ENCODE peak calls at places on chromosomes 5 and 9, in seven cellular contexts. B is body of pancreas, Q is HCT116, P is HT1080, G is AG08395, J is BE2C, S is NCI-H748 treated with DMSO at 0.1 percent for 48 hours. D is an unnamed sample.
A peak's percentile ranks its signal among the peaks of the same experiment; 100 is the strongest.

GRCh38 chr5:6419340-6419852 is 29.3 kb upstream of the UBE2QL1 start:
- DNase-seq in B (peak; percentile 40), Q (no peak), P (no peak), G (no peak), J (no peak), S (peak; percentile 99), D (no peak)

GRCh38 chr5:148666353-148666752 is 12.0 kb upstream of the HTR4 start:
- DNase-seq in B (no peak), Q (no peak), P (no peak), G (no peak), J (no peak), S (no peak), D (no peak)

GRCh38 chr9:16092627-16093091 is 539.8 kb downstream of the CCDC171 start:
- DNase-seq in B (no peak), Q (no peak), P (no peak), G (no peak), J (peak; percentile 29), S (no peak), D (no peak)

GRCh38 chr9:4700093-4700492 is 20.7 kb downstream of the CDC37L1 start:
- DNase-seq in B (peak; percentile 57), Q (no peak), P (no peak), G (no peak), J (no peak), S (no peak), D (no peak)

GRCh38 chr5:93930098-93930497 is 188.7 kb upstream of the POU5F2 start:
- DNase-seq in B (no peak), Q (no peak), P (no peak), G (no peak), J (no peak), S (no peak), D (no peak)

GRCh38 chr9:14843163-14843562 is 67.1 kb downstream of the FREM1 start:
- DNase-seq in B (no peak), Q (no peak), P (no peak), G (no peak), J (no peak), S (no peak), D (no peak)

GRCh38 chr5:179608131-179608581 is 15.3 kb downstream of the HNRNPH1 start:
- DNase-seq in B (no peak), Q (no peak), P (no peak), G (no peak), J (no peak), S (no peak), D (no peak)

GRCh38 chr9:16921855-16922254 is 51.4 kb upstream of the BNC2 start:
- DNase-seq in B (no peak), Q (peak; percentile 7), P (peak; percentile 52), G (no peak), J (no peak), S (peak; percentile 18), D (no peak)

GRCh38 chr9:124279531-124280175 is 21.9 kb downstream of the NEK6 start:
- DNase-seq in B (no peak), Q (no peak), P (no peak), G (peak; percentile 35), J (no peak), S (no peak), D (no peak)

GRCh38 chr9:98323051-98323830 is 67.8 kb upstream of the TBC1D2 start:
- DNase-seq in B (no peak), Q (no peak), P (no peak), G (no peak), J (no peak), S (no peak), D (no peak)

GRCh38 chr5:59724482-59725392 is 168.8 kb downstream of the PDE4D start:
- DNase-seq in B (peak; percentile 23), Q (peak; percentile 12), P (peak; percentile 28), G (peak; percentile 74), J (peak; percentile 71), S (no peak), D (peak; percentile 40)

GRCh38 chr9:115170674-115171073 is 52.7 kb upstream of the TNC start:
- DNase-seq in B (no peak), Q (peak; percentile 48), P (peak; percentile 94), G (peak; percentile 56), J (no peak), S (no peak), D (no peak)

GRCh38 chr5:172453986-172454354 is 355 bp downstream of the SH3PXD2B start:
- DNase-seq in B (no peak), Q (no peak), P (peak; percentile 7), G (peak; percentile 34), J (peak; percentile 46), S (peak; percentile 11), D (peak; percentile 50)

GRCh38 chr9:37997636-37998374 is 71.2 kb downstream of the SHB start:
- DNase-seq in B (no peak), Q (no peak), P (no peak), G (no peak), J (peak; percentile 54), S (no peak), D (no peak)

D was measured in AG08396.